ENCODE peak calls at places on chromosomes 1 and 21, in seven cellular contexts. M is D721Med; A is OCI-M1; I is T-helper 9 cell; E is pancreas; P is SJSA1; Y is activated CD8-positive, alpha-beta memory T cell treated with anti-CD3 and anti-CD28 coated beads, Interleukin-2, amount 50 U/mL, for 48 hours. W is an unnamed sample.

GRCh38 chr1:231241751-231242150 is 739 bp downstream of the GNPAT start:
- DNase-seq in M (no peak), A (peak), I (no peak), E (no peak), P (no peak), Y (no peak), W (no peak)

GRCh38 chr1:91731815-91732214 is 154.1 kb downstream of the TGFBR3 start:
- DNase-seq in M (no peak), A (peak), I (peak), E (no peak), P (peak), Y (no peak), W (no peak)

GRCh38 chr1:201149400-201149799 is 4.9 kb downstream of the TMEM9 start:
- DNase-seq in M (no peak), A (peak), I (no peak), E (no peak), P (no peak), Y (no peak), W (no peak)

GRCh38 chr21:33078907-33079582 is 9.1 kb downstream of the OLIG1 start:
- DNase-seq in M (no peak), A (peak), I (no peak), E (peak), P (peak), Y (peak), W (no peak)

GRCh38 chr1:47813970-47814369 is 183.2 kb downstream of the TRABD2B start:
- DNase-seq in M (no peak), A (no peak), I (no peak), E (no peak), P (no peak), Y (no peak), W (no peak)

GRCh38 chr1:246092136-246092535 is 414.9 kb downstream of the SMYD3 start:
- DNase-seq in M (no peak), A (no peak), I (no peak), E (no peak), P (no peak), Y (no peak), W (no peak)

GRCh38 chr1:156164465-156164831 is 11.1 kb downstream of the SEMA4A start:
- DNase-seq in M (no peak), A (no peak), I (no peak), E (no peak), P (no peak), Y (no peak), W (no peak)

GRCh38 chr1:57599233-57599994 is 175.6 kb upstream of the DAB1 start:
- DNase-seq in M (no peak), A (no peak), I (no peak), E (no peak), P (no peak), Y (no peak), W (no peak)

GRCh38 chr1:48775817-48776399 is 783 bp downstream of the BEND5 start:
- DNase-seq in M (no peak), A (no peak), I (no peak), E (no peak), P (no peak), Y (no peak), W (no peak)